ENCODE peak calls at places on chromosome 10, in seven cellular contexts. H, L, A, D, E, G and O are unnamed samples.

GRCh38 chr10:130578532-130579289 is 442.5 kb downstream of the GLRX3 start:
- DNase-seq in H (no peak), L (no peak), A (no peak), D (no peak), E (no peak), G (no peak), O (no peak)

GRCh38 chr10:127424594-127425264 is 124.4 kb upstream of the NPS start:
- DNase-seq in H (no peak), L (no peak), A (no peak), D (no peak), E (no peak), G (no peak), O (no peak)

GRCh38 chr10:34405611-34406462 is 409.3 kb downstream of the PARD3 start:
- DNase-seq in H (no peak), L (no peak), A (peak), D (no peak), E (no peak), G (no peak), O (no peak)

GRCh38 chr10:36880898-36881297 is 244.5 kb upstream of the ANKRD30A start:
- DNase-seq in H (no peak), L (no peak), A (peak), D (no peak), E (no peak), G (no peak), O (no peak)

GRCh38 chr10:63247771-63248170 is 114.6 kb downstream of the NRBF2 start:
- DNase-seq in H (no peak), L (no peak), A (peak), D (no peak), E (no peak), G (no peak), O (no peak)

GRCh38 chr10:29699621-29700020 is 64.8 kb upstream of the SVIL start:
- DNase-seq in H (no peak), L (no peak), A (no peak), D (no peak), E (no peak), G (no peak), O (no peak)

GRCh38 chr10:85786401-85786899 is 580.1 kb downstream of the GRID1 start:
- DNase-seq in H (no peak), L (peak), A (no peak), D (peak), E (no peak), G (no peak), O (no peak)

GRCh38 chr10:55509168-55509567 is 708.1 kb upstream of the PCDH15 start:
- DNase-seq in H (no peak), L (no peak), A (peak), D (no peak), E (no peak), G (no peak), O (no peak)

GRCh38 chr10:127919418-127920191 is 12.7 kb downstream of the PTPRE start:
- DNase-seq in H (no peak), L (no peak), A (peak), D (no peak), E (no peak), G (no peak), O (no peak)

GRCh38 chr10:32988604-32989003 is 30.6 kb upstream of the ITGB1 start:
- DNase-seq in H (no peak), L (no peak), A (no peak), D (no peak), E (no peak), G (no peak), O (no peak)

GRCh38 chr10:130399425-130399950 is 263.3 kb downstream of the GLRX3 start:
- DNase-seq in H (no peak), L (no peak), A (no peak), D (no peak), E (no peak), G (no peak), O (no peak)

GRCh38 chr10:14247650-14248258 is 83.0 kb downstream of the FRMD4A start:
- DNase-seq in H (no peak), L (no peak), A (no peak), D (no peak), E (no peak), G (no peak), O (no peak)

GRCh38 chr10:69962746-69963135 is 89.9 kb upstream of the MACROH2A2 start:
- DNase-seq in H (no peak), L (no peak), A (no peak), D (no peak), E (no peak), G (no peak), O (no peak)

GRCh38 chr10:121154310-121154709 is 303.1 kb downstream of the WDR11 start:
- DNase-seq in H (no peak), L (no peak), A (no peak), D (no peak), E (no peak), G (no peak), O (no peak)

GRCh38 chr10:43122096-43122495 is 16.1 kb upstream of the CSGALNACT2 start:
- DNase-seq in H (no peak), L (no peak), A (no peak), D (no peak), E (no peak), G (no peak), O (no peak)

GRCh38 chr10:121598261-121599249 is at the start of gene FGFR2:
- DNase-seq in H (peak), L (peak), A (peak), D (peak), E (peak), G (no peak), O (no peak)

GRCh38 chr10:127420138-127420684 is 128.9 kb upstream of the NPS start:
- DNase-seq in H (no peak), L (no peak), A (no peak), D (no peak), E (no peak), G (no peak), O (no peak)

GRCh38 chr10:121371836-121372235 is 226.4 kb downstream of the FGFR2 start:
- DNase-seq in H (no peak), L (no peak), A (no peak), D (no peak), E (no peak), G (no peak), O (no peak)

GRCh38 chr10:22980822-22981221 is 53.0 kb downstream of the ARMC3 start:
- DNase-seq in H (no peak), L (no peak), A (no peak), D (no peak), E (no peak), G (no peak), O (no peak)

GRCh38 chr10:80504158-80504811 is 33.4 kb upstream of the SH2D4B start:
- DNase-seq in H (no peak), L (no peak), A (no peak), D (no peak), E (no peak), G (no peak), O (no peak)

GRCh38 chr10:74282151-74282852 is 131.3 kb downstream of the ADK start:
- DNase-seq in H (no peak), L (no peak), A (peak), D (no peak), E (no peak), G (no peak), O (no peak)

GRCh38 chr10:29479081-29479917 is 155.5 kb downstream of the SVIL start:
- DNase-seq in H (no peak), L (no peak), A (no peak), D (no peak), E (no peak), G (no peak), O (no peak)

GRCh38 chr10:71985542-71986250 is 21.5 kb downstream of the CHST3 start:
- DNase-seq in H (no peak), L (no peak), A (no peak), D (no peak), E (no peak), G (no peak), O (no peak)

GRCh38 chr10:84908491-84908890 is 580.1 kb downstream of the CCSER2 start:
- DNase-seq in H (no peak), L (no peak), A (no peak), D (no peak), E (no peak), G (no peak), O (no peak)